ENCODE peak calls at places on chromosomes 6 and 20, in five cellular contexts. Z is cardiac fibroblast, F is brain microvascular endothelial cell, R is A549, A is DND-41. G is an unnamed sample.

GRCh38 chr6:137033828-137034227 is 10.9 kb downstream of the IL20RA start:
- DNase-seq in Z (no peak), F (no peak), R (no peak), A (peak), G (no peak)

GRCh38 chr6:129635396-129636164 is 74.4 kb downstream of the ARHGAP18 start:
- DNase-seq in Z (peak), F (no peak), R (no peak), A (no peak), G (peak)

GRCh38 chr6:169216830-169217229 is 36.8 kb downstream of the THBS2 start:
- DNase-seq in Z (no peak), F (no peak), R (no peak), A (no peak), G (no peak)

GRCh38 chr20:13402171-13402760 is 181.2 kb downstream of the ISM1 start:
- DNase-seq in Z (no peak), F (no peak), R (no peak), A (no peak), G (no peak)

GRCh38 chr20:13671500-13672288 is 33.0 kb upstream of the TASP1 start:
- DNase-seq in Z (peak), F (peak), R (no peak), A (no peak), G (peak)

GRCh38 chr6:166842607-166843006 is 113.7 kb downstream of the RNASET2 start:
- DNase-seq in Z (no peak), F (no peak), R (no peak), A (no peak), G (no peak)

GRCh38 chr6:34237316-34237721 is 646 bp downstream of the HMGA1 start:
- DNase-seq in Z (no peak), F (no peak), R (no peak), A (peak), G (no peak)

GRCh38 chr20:42364446-42364845 is 746.3 kb upstream of the CHD6 start:
- DNase-seq in Z (no peak), F (no peak), R (no peak), A (no peak), G (no peak)

GRCh38 chr6:113381957-113382356 is 475.2 kb upstream of the MARCKS start:
- DNase-seq in Z (peak), F (peak), R (no peak), A (no peak), G (peak)

GRCh38 chr20:62496525-62497218 is 20.9 kb upstream of the GATA5 start:
- DNase-seq in Z (no peak), F (no peak), R (no peak), A (peak), G (no peak)

GRCh38 chr6:134065706-134066105 is 13.3 kb upstream of the SLC2A12 start:
- DNase-seq in Z (peak), F (no peak), R (no peak), A (peak), G (no peak)

GRCh38 chr6:20770776-20771175 is 236.5 kb downstream of the CDKAL1 start:
- DNase-seq in Z (no peak), F (no peak), R (no peak), A (no peak), G (no peak)

GRCh38 chr6:72245565-72245964 is 359.2 kb downstream of the RIMS1 start:
- DNase-seq in Z (no peak), F (no peak), R (no peak), A (no peak), G (no peak)

GRCh38 chr6:112595201-112595600 is 248.1 kb downstream of the RFPL4B start:
- DNase-seq in Z (no peak), F (no peak), R (no peak), A (no peak), G (no peak)

GRCh38 chr6:135535989-135536414 is 38.5 kb upstream of the AHI1 start:
- DNase-seq in Z (peak), F (peak), R (peak), A (no peak), G (peak)

GRCh38 chr20:64110411-64111068 is 3.2 kb upstream of the NPBWR2 start:
- DNase-seq in Z (no peak), F (no peak), R (no peak), A (no peak), G (no peak)

GRCh38 chr6:36642913-36643817 is 35.3 kb upstream of the CDKN1A start:
- DNase-seq in Z (peak), F (peak), R (peak), A (no peak), G (peak)

GRCh38 chr6:72218125-72218524 is 331.8 kb downstream of the RIMS1 start:
- DNase-seq in Z (peak), F (peak), R (peak), A (no peak), G (no peak)

GRCh38 chr6:72553531-72554202 is 68.2 kb upstream of the KCNQ5 start:
- DNase-seq in Z (peak), F (peak), R (peak), A (no peak), G (peak)

GRCh38 chr20:36128463-36129176 is 25.9 kb upstream of the EPB41L1 start:
- DNase-seq in Z (peak), F (peak), R (no peak), A (no peak), G (no peak)

GRCh38 chr6:36590237-36590636 is 3.9 kb upstream of the SRSF3 start:
- DNase-seq in Z (peak), F (peak), R (no peak), A (no peak), G (peak)

GRCh38 chr6:164507197-164507957 is 802.0 kb downstream of the C6orf118 start:
- DNase-seq in Z (no peak), F (no peak), R (no peak), A (no peak), G (no peak)

GRCh38 chr6:114785235-114786127 is 442.7 kb upstream of the HS3ST5 start:
- DNase-seq in Z (no peak), F (no peak), R (no peak), A (no peak), G (no peak)

DNA sequence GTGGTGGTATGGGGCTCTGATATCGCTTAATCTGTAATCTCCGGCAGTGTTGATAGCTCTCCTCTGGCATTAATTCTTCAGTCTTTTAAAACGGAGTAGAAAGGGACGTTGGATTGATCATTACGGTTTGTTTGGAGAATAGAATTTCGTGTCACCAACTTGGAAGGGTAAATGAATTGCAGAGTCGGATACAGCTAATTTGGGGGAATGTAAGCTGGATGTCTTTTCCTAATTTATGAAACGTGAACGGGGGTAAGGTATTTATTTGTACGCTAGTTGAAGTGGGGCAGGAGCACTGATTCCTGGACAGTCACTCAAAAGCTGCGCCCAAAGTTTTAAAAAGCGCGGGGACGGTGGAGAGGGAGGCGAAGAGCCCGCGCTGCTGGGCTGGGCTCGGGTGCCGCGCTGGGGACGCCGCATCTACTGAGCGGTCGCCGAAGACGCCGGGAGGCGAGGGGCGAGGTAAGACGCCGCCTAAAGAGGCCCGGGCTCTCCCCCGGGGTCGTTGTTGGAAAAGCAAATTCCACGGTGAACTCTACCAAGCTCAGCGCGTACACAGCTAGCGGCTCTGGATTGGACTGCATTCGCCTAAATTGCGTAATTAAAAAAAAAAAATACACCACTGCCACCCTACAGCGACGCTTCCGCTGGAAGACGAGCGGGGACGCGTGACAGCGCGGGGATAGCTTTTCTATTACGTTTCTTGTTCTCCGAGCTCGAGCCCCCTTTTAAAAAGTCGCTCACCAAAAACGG is 92.2 kb upstream of the PRDM1 start:
- DNase-seq in Z (peak), F (no peak), R (no peak), A (peak), G (no peak)
- H3K4me3 ChIP-seq in Z (peak), F (peak), R (no peak), A (peak), G (peak)

GRCh38 chr6:44329858-44330257 is 12.6 kb upstream of the SPATS1 start:
- DNase-seq in Z (no peak), F (no peak), R (no peak), A (no peak), G (no peak)

GRCh38 chr6:44333273-44333919 is 9.1 kb upstream of the SPATS1 start:
- DNase-seq in Z (no peak), F (no peak), R (no peak), A (no peak), G (no peak)

GRCh38 chr6:44335631-44336030 is 6.8 kb upstream of the SPATS1 start:
- DNase-seq in Z (no peak), F (no peak), R (no peak), A (no peak), G (no peak)

GRCh38 chr6:44333942-44334341 is 8.5 kb upstream of the SPATS1 start:
- DNase-seq in Z (no peak), F (no peak), R (no peak), A (no peak), G (no peak)

GRCh38 chr6:44332585-44332984 is 9.9 kb upstream of the SPATS1 start:
- DNase-seq in Z (no peak), F (no peak), R (no peak), A (no peak), G (no peak)
- H3K4me3 ChIP-seq in Z (no peak), F (no peak), R (no peak), A (no peak), G (no peak)

DNA sequence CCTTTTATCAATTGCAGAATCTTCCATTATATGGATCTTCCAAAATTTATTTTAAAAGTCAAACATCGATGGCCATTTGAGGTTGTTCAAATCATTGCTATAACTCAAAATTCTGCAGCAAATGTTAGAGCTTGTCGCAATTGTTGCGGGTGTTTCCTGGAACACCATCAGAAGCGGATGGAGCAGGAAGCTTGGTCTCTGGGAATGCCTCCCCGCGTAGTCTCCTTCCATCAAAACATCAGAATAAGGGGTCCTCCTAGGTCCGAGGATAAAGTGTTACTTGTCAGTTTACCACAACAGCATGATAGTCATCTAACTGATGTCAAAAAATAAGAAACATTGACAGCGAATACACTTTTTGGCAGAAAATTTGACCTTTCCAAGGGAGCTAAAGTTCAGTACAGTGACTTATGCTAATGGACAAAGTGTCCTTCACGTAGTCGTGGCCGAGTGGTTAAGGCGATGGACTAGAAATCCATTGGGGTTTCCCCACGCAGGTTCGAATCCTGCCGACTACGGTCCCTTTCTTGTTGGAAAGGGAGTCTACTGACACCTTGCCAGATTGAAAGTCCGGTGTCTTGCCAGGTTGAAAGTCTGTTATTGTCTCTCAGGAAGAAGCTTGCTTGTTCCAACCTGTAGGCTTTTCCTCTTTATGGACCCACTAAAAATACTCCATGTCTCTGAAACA is 59.0 kb upstream of the ZNF184 start:
- DNase-seq in Z (no peak), F (no peak), R (no peak), A (no peak), G (no peak)
- H3K4me3 ChIP-seq in Z (no peak), F (no peak), R (peak), A (no peak), G (no peak)

GRCh38 chr6:89862698-89863097 is 31.6 kb upstream of the GJA10 start:
- DNase-seq in Z (no peak), F (no peak), R (no peak), A (no peak), G (no peak)
- H3K4me3 ChIP-seq in Z (no peak), F (no peak), R (no peak), A (no peak), G (no peak)

DNA sequence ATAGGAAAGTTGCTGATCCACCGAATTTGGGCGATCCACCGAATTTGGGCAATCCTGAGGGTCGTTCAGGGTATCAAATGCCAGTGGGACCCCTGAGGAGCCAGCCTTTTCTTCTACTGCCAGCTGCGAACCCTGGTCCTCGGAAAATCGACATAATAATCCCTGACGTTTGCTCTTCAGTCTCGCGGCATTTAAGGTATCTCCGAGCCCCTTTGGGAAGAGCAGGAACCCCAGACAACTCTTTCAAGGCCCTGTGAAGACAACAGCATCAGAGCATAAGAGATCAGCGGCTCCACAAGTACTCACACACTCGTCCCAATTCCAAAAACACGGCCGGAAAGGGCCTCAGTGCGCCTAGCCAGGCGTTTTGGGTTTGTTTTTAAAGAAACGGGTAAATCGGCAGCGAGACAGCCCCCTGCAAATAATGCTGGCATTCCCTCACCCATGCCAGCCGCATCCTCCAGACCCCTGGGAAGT is 998 bp downstream of the SIM1 start:
- DNase-seq in Z (no peak), F (no peak), R (no peak), A (no peak), G (no peak)
- H3K4me3 ChIP-seq in Z (no peak), F (no peak), R (no peak), A (no peak), G (peak)

GRCh38 chr6:33008944-33009861 is at the start of gene HLA-DOA:
- DNase-seq in Z (peak), F (peak), R (no peak), A (peak), G (no peak)
- H3K4me3 ChIP-seq in Z (no peak), F (no peak), R (no peak), A (no peak), G (no peak)

DNA sequence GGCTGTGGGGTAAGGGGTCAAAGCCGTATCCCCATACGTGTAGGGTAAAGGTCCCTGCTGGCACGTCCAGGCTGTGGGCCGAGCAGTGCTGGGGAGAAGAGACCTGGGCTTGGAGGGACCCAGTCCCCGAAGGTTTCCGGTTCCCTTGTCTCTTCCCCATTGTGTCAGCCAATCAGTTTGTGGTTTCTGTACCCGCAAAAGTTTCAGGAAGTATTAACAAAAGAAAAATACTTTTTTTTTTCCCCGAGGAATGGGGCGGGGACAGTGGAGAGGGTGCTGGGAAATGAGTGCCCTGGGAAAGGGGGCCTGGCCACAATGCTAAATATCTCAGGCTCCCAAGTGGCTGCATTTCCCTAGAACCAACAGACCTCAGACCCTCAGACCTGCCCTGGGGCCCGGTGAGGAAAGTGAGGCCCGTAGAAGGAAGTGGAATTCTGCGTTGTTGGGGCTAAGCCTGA is 15.2 kb upstream of the AMD1 start:
- DNase-seq in Z (no peak), F (no peak), R (no peak), A (no peak), G (no peak)
- H3K4me3 ChIP-seq in Z (no peak), F (no peak), R (no peak), A (no peak), G (no peak)

DNA sequence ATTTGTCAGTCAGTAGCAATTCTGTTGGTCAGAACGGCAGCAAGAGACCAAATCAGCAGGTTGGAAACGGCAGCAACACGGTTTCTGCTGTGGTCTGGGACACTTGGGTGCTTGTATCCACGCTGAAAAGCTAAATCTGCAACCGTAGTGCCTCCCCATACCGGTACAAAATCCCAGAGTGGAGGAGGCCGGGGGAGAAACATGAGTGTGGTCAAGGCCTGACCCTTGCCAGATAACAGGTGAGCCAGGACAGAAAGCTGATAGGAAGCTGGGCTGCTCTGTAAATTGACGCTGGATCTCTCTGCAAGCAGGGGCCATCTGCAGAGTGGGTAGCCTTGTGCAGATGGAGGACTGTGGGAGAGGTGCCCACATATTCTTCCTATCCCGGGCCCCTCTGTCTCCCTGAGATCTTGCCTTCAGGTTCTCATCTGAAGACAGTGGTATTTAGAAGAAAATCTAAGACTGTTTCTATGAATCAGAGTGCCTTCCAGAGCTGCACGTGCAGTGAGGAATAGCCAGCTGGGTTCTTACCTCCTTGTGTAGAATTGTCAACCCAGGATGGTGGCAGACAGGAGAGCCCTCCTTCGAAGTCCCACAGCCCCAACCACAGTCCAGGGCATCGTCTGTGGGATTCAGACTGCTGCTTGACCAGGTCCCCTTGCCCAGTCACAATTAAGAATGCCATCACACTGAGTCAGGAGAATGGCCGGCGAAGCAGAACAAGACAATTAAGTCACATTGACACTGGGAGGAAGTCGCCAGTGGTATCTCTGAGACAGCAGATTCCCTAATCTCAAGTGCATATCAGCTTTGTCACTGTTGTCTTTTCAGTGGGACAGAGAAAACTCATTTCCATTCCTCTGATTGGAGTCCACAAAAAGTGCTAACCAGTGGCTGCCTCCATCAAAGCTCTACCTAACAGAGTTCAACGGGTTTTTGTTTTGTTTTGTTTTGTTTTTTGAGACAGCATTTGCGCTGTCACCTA is 100.0 kb upstream of the RIPOR2 start:
- DNase-seq in Z (no peak), F (no peak), R (no peak), A (peak), G (no peak)
- H3K4me3 ChIP-seq in Z (no peak), F (no peak), R (no peak), A (no peak), G (no peak)

G was measured in skeletal muscle cell.